ENCODE peak calls at places on chromosomes 1 and 21, in six cellular contexts. X, H, E, D, N and Q are unnamed samples.
A peak's percentile ranks its signal among the peaks of the same experiment; 100 is the strongest.

GRCh38 chr1:11778336-11778735 is 16.3 kb downstream of the C1orf167 start:
- DNase-seq in H (no peak), E (no peak), X (no peak), N (no peak), D (no peak), Q (no peak)

GRCh38 chr21:33212159-33212851 is 17.4 kb upstream of the IFNAR2 start:
- DNase-seq in N (no peak), E (no peak), D (no peak), H (no peak), X (peak; percentile 42), Q (peak; percentile 56)

GRCh38 chr1:33152685-33153432 is 29.0 kb downstream of the TRIM62 start:
- DNase-seq in X (peak; percentile 27), N (no peak), D (peak; percentile 91), E (peak; percentile 69), H (no peak), Q (no peak)

GRCh38 chr1:206631085-206631509 is 4.2 kb upstream of the DYRK3 start:
- DNase-seq in H (peak; percentile 58), D (peak; percentile 62), X (peak; percentile 94), E (peak; percentile 82), N (peak; percentile 52), Q (peak; percentile 83)

GRCh38 chr21:28489197-28489596 is 503.5 kb downstream of the LTN1 start:
- DNase-seq in D (no peak), N (no peak), H (no peak), E (no peak), X (no peak), Q (no peak)

GRCh38 chr1:15757575-15758401 is 807 bp upstream of the FBLIM1 start:
- DNase-seq in H (no peak), E (peak; percentile 73), X (peak; percentile 55), N (no peak), D (no peak), Q (peak; percentile 46)

GRCh38 chr1:16967095-16967567 is 13.3 kb downstream of the MFAP2 start:
- DNase-seq in N (no peak), X (peak; percentile 85), D (peak; percentile 57), E (no peak), H (no peak), Q (peak; percentile 89)

GRCh38 chr21:8990326-8991087 is 1530.9 kb upstream of the TPTE start:
- DNase-seq in D (no peak), H (no peak), E (no peak), X (no peak), N (no peak), Q (no peak)

GRCh38 chr1:83697220-83697619 is 301.7 kb downstream of the TTLL7 start:
- DNase-seq in E (no peak), N (no peak), D (no peak), H (no peak), X (no peak), Q (no peak)

GRCh38 chr1:4203501-4203900 is 303.4 kb upstream of the C1orf174 start:
- DNase-seq in X (no peak), H (no peak), N (no peak), D (no peak), E (no peak), Q (no peak)

GRCh38 chr1:187006896-187007295 is 178.1 kb downstream of the PLA2G4A start:
- DNase-seq in H (no peak), D (no peak), N (no peak), X (no peak), E (no peak), Q (no peak)

GRCh38 chr1:186999506-186999905 is 170.8 kb downstream of the PLA2G4A start:
- DNase-seq in E (no peak), N (no peak), X (no peak), H (no peak), D (no peak), Q (no peak)

GRCh38 chr1:186997877-186998276 is 169.1 kb downstream of the PLA2G4A start:
- DNase-seq in X (no peak), E (no peak), D (no peak), N (no peak), H (no peak), Q (no peak)

GRCh38 chr1:187003353-187003752 is 174.6 kb downstream of the PLA2G4A start:
- DNase-seq in H (no peak), D (no peak), N (no peak), X (no peak), E (no peak), Q (no peak)

GRCh38 chr1:187001198-187001904 is 172.6 kb downstream of the PLA2G4A start:
- DNase-seq in N (peak; percentile 76), X (peak; percentile 70), E (no peak), H (peak; percentile 75), D (no peak), Q (peak; percentile 24)
- TF ChIP-seq CTCF in N (no peak), X (no peak), E (no peak), H (no peak), D (no peak), Q (no peak)

GRCh38 chr1:203327684-203328457 is 22.6 kb downstream of the BTG2 start:
- DNase-seq in E (peak; percentile 93), X (peak; percentile 58), N (peak; percentile 69), H (no peak), D (peak; percentile 63), Q (peak; percentile 79)
- TF ChIP-seq CTCF in E (peak; percentile 50), X (peak; percentile 46), N (peak; percentile 35), H (peak; percentile 31), D (peak; percentile 63), Q (peak; percentile 19)

DNA sequence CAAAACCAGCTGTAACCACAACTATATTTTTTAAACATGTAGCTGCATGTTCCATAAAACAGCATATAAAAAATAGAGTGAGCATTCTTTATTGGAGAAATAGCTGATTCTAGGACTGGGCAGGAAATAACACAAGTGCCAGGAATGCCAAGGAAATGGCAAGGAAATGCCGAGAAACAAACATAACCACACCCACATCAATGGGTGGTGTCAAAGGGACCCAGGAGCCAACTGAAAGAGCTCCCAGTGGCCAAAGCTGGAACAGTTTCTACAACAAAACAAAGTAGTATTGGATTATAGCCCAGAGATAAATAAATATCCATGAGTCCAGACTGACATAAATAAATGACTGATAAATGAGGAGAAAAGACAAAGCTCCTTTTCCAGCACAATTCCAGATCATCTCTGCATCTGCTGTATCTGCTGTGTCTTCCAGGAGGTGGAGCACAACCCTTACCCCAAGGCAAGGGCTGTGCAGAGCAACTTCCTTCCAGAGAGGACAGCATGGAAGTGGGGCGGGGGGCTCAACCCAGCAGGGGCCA is 28.1 kb downstream of the ADARB1 start:
- DNase-seq in H (no peak), N (peak; percentile 76), D (no peak), X (peak; percentile 55), E (no peak), Q (peak; percentile 71)
- TF ChIP-seq CTCF in H (peak; percentile 2), N (peak; percentile 67), D (peak; percentile 61), X (peak; percentile 45), E (peak; percentile 13), Q (peak; percentile 40)

GRCh38 chr1:44103270-44104131 is 15.1 kb upstream of the KLF17 start:
- DNase-seq in E (peak; percentile 76), X (peak; percentile 25), D (no peak), H (no peak), N (no peak), Q (no peak)
- TF ChIP-seq CTCF in E (peak; percentile 60), X (peak; percentile 44), D (no peak), H (peak; percentile 27), N (no peak), Q (no peak)

DNA sequence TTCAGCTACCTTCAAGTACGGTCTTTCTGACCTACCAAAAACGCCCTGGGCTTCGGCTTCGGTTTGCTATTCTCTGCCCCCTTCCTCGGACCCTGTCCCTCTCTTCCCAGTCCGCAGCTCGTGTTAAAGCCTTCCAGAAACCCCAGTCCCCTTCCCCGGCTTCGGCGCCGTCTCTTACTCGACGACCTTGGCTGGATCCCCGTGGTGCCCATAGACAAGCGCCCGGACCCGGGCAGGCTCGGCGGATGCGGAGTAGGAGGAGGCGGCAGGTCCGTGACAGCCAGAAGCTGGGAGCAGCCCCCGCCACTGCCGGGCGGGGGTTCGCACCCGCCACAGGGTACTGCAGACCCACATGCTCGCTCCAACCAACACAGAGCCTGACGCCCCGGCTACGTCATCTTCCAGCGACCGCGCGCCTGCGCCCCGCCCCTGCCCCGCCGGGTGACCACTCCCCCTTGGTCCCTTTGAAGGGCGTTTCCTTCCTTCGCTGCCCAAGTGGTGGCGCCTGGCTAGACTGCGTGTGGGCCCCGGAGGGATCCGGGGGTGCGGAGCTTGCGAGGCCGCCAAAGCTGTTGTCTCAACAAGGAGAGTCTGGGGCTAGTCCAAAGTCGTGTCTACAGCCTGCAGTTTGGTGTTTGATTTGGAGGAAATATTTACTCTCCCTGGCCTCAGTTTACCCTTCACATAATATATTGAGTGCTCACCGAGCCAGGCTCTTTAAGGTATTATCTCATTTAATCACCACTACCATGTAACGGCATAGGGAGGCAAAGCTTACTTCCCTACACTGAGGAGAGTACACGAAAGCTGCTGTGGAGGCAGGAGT is at the start of gene MECR:
- DNase-seq in H (no peak), X (peak; percentile 92), N (peak; percentile 96), D (peak; percentile 94), E (peak; percentile 95), Q (peak; percentile 94)
- TF ChIP-seq CTCF in H (peak; percentile 33), X (peak; percentile 10), N (peak; percentile 10), D (peak; percentile 35), E (peak; percentile 35), Q (no peak)

DNA sequence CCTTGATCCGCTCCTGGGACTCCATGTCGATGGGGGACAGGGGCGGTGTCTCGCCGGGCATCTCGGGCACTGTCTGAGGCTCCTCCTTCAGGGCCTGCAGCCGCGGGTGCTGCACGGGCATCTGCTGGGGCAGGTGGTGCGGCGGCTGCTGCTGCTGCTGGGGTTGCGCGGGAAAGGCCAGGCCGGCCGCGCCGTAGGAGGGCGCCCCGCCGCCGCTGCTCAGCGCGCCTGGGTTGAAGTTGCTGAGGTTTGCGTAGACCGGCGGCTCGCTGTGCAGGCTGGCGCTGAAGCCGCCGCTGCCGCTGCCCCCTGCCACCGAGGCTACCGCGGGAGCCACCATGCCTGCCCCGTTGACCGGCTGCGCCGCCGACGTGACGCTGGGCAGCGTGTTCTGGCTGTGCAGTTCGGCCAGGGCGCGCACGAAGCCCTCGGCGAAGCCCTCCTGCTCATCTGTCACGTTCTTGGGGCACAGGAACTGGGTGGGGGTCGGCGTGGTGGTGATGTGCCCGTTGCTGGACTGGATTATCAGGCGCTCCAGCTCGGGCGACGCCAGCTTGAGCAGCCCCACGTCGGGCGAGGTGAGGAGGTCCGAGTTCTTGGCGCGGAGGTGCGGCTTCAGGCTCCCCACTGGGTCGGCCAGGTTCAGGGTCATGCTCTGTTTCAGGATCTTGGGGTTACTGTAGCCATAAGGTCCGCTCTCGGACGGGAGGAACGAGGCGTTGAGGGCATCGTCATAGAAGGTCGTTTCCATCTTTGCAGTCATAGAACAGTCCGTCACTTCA is 1.3 kb downstream of the JUN start:
- DNase-seq in D (peak; percentile 56), N (no peak), H (no peak), E (peak; percentile 75), X (peak; percentile 40), Q (peak; percentile 43)
- TF ChIP-seq CTCF in D (no peak), N (peak; percentile 10), H (peak; percentile 29), E (no peak), X (no peak), Q (peak; percentile 43)